ENCODE peak calls at places on chromosomes 12 and 14, in five cellular contexts. L is germinal center, F is COLO829, N is astrocyte of the spinal cord, Q is T follicular helper cell. P is an unnamed sample.

GRCh38 chr12:65707051-65707450 is 117.2 kb upstream of the HMGA2 start:
- DNase-seq in N (no peak), F (no peak), Q (no peak), L (no peak), P (no peak)

GRCh38 chr14:23164250-23164649 is 19.2 kb downstream of the SLC7A8 start:
- DNase-seq in F (no peak), Q (no peak), N (no peak), L (no peak), P (no peak)

GRCh38 chr12:61504396-61505115 is 755.6 kb upstream of the USP15 start:
- DNase-seq in N (no peak), L (no peak), Q (no peak), F (no peak), P (no peak)

GRCh38 chr14:98877065-98877464 is 394.9 kb downstream of the BCL11B start:
- DNase-seq in F (no peak), N (no peak), Q (no peak), L (no peak), P (no peak)

GRCh38 chr14:98578204-98578603 is 693.8 kb downstream of the BCL11B start:
- DNase-seq in L (no peak), Q (no peak), N (peak; percentile 61), F (no peak), P (no peak)

GRCh38 chr12:82910246-82910893 is 223.7 kb downstream of the TMTC2 start:
- DNase-seq in L (no peak), N (no peak), F (no peak), Q (no peak), P (no peak)

GRCh38 chr14:22753586-22753985 is 12.9 kb upstream of the OXA1L start:
- DNase-seq in Q (no peak), N (no peak), L (no peak), F (no peak), P (no peak)

GRCh38 chr12:130026608-130027176 is 122.9 kb upstream of the TMEM132D start:
- DNase-seq in L (no peak), N (no peak), F (no peak), Q (no peak), P (no peak)

GRCh38 chr12:52045794-52046199 is 5.4 kb upstream of the NR4A1 start:
- DNase-seq in Q (no peak), F (no peak), L (no peak), N (no peak), P (no peak)

GRCh38 chr12:46446645-46447044 is 74.1 kb upstream of the SLC38A2 start:
- DNase-seq in Q (no peak), N (no peak), L (no peak), F (no peak), P (no peak)

GRCh38 chr12:52680363-52680762 is at the start of gene KRT1:
- DNase-seq in N (no peak), Q (no peak), L (no peak), F (no peak), P (no peak)

GRCh38 chr14:55572578-55572977 is 7.4 kb upstream of the KTN1 start:
- DNase-seq in N (no peak), L (no peak), Q (no peak), F (no peak), P (no peak)

GRCh38 chr14:100067481-100067880 is 2.3 kb downstream of the EVL start:
- DNase-seq in F (no peak), N (no peak), Q (no peak), L (no peak), P (no peak)

GRCh38 chr12:68267892-68268396 is 14.5 kb upstream of the IL22 start:
- DNase-seq in F (no peak), Q (no peak), N (peak; percentile 86), L (no peak), P (no peak)

GRCh38 chr14:105419305-105420091 is at the start of gene MTA1:
- DNase-seq in F (peak; percentile 29), L (peak; percentile 77), N (no peak), Q (peak; percentile 28), P (no peak)

GRCh38 chr12:132783917-132784531 is 22.4 kb upstream of the ANKLE2 start:
- DNase-seq in Q (no peak), F (peak; percentile 69), N (no peak), L (no peak), P (no peak)

GRCh38 chr12:24767016-24767415 is 181.9 kb downstream of the BCAT1 start:
- DNase-seq in L (no peak), F (no peak), Q (no peak), N (no peak), P (no peak)

GRCh38 chr12:107929436-107929835 is 154.9 kb downstream of the ASCL4 start:
- DNase-seq in L (peak; percentile 9), N (peak; percentile 2), F (peak; percentile 58), Q (no peak), P (no peak)

GRCh38 chr14:94682061-94682516 is 69.9 kb downstream of the SERPINA3 start:
- DNase-seq in L (no peak), F (no peak), Q (no peak), N (peak; percentile 33), P (no peak)

GRCh38 chr12:119857036-119857435 is 20.1 kb downstream of the CIT start:
- DNase-seq in N (no peak), Q (no peak), L (no peak), F (no peak), P (no peak)

GRCh38 chr12:115916910-115917668 is 360.4 kb downstream of the MED13L start:
- DNase-seq in N (peak; percentile 1), Q (peak; percentile 50), L (peak; percentile 73), F (peak; percentile 11), P (peak; percentile 63)

GRCh38 chr12:59005195-59005961 is 85.1 kb upstream of the LRIG3 start:
- DNase-seq in N (peak; percentile 38), F (no peak), L (no peak), Q (no peak), P (no peak)

GRCh38 chr12:6582196-6582595 is 14.1 kb upstream of the NOP2 start:
- DNase-seq in F (no peak), N (no peak), L (no peak), Q (no peak), P (no peak)

GRCh38 chr12:96483116-96483515 is 6.3 kb upstream of the CFAP54 start:
- DNase-seq in F (no peak), L (no peak), Q (no peak), N (no peak), P (no peak)

GRCh38 chr12:12017798-12018197 is 52.9 kb upstream of the BCL2L14 start:
- DNase-seq in L (no peak), F (no peak), N (no peak), Q (no peak), P (no peak)

GRCh38 chr14:76408877-76409276 is 32.9 kb downstream of the ESRRB start:
- DNase-seq in F (no peak), N (no peak), Q (no peak), L (no peak), P (no peak)

GRCh38 chr12:109702126-109702841 is 11.3 kb upstream of the FAM222A start:
- DNase-seq in L (no peak), N (no peak), Q (no peak), F (no peak), P (no peak)

GRCh38 chr14:50260511-50260910 is 29.1 kb upstream of the SOS2 start:
- DNase-seq in L (peak; percentile 14), Q (no peak), F (no peak), N (peak; percentile 39), P (no peak)